ENCODE peak calls at places on chromosomes 13 and 19, in seven cellular contexts. F, S, R, G, B, K and M are unnamed samples.
A peak's percentile ranks its signal among the peaks of the same experiment; 100 is the strongest.

GRCh38 chr13:50512602-50513527 is 330.6 kb downstream of the DLEU7 start:
- DNase-seq in B (peak; percentile 33), R (no peak), F (peak; percentile 64), S (peak; percentile 54), G (peak; percentile 60), K (no peak), M (peak; percentile 69)

GRCh38 chr19:10677796-10678195 is 23.4 kb upstream of the QTRT1 start:
- DNase-seq in S (no peak), R (no peak), G (no peak), B (no peak), K (no peak), F (no peak), M (no peak)

GRCh38 chr13:87376081-87376480 is 295.1 kb upstream of the SLITRK5 start:
- DNase-seq in K (no peak), G (no peak), S (no peak), F (no peak), B (no peak), R (no peak), M (no peak)

GRCh38 chr13:22773475-22773874 is 407.3 kb upstream of the SGCG start:
- DNase-seq in F (no peak), S (no peak), K (no peak), G (no peak), B (no peak), R (no peak), M (no peak)

GRCh38 chr13:79307866-79308298 is 98.2 kb downstream of the RBM26 start:
- DNase-seq in F (no peak), K (no peak), S (no peak), B (no peak), R (no peak), G (no peak), M (no peak)

GRCh38 chr13:51815848-51816247 is 11.9 kb upstream of the DHRS12 start:
- DNase-seq in F (no peak), S (no peak), K (no peak), G (no peak), R (no peak), B (no peak), M (no peak)

GRCh38 chr19:7921302-7921954 is 1.3 kb downstream of the SNAPC2 start:
- DNase-seq in K (no peak), S (no peak), B (no peak), G (no peak), R (no peak), F (no peak), M (no peak)

GRCh38 chr13:28067526-28067925 is 32.9 kb downstream of the FLT3 start:
- DNase-seq in R (no peak), G (no peak), F (no peak), S (no peak), K (no peak), B (no peak), M (no peak)

GRCh38 chr19:23403581-23404324 is 8.5 kb upstream of the ZNF91 start:
- DNase-seq in R (no peak), S (no peak), B (no peak), G (no peak), K (no peak), F (no peak), M (no peak)

GRCh38 chr19:48095637-48096175 is 14.9 kb downstream of the PLA2G4C start:
- DNase-seq in K (no peak), B (no peak), F (no peak), S (no peak), R (no peak), G (no peak), M (no peak)

GRCh38 chr13:35367586-35367985 is 108.9 kb downstream of the MAB21L1 start:
- DNase-seq in K (no peak), G (no peak), S (no peak), F (no peak), R (no peak), B (no peak), M (no peak)

GRCh38 chr13:99909097-99909835 is 62.3 kb downstream of the ZIC5 start:
- DNase-seq in B (no peak), K (no peak), S (no peak), G (no peak), R (no peak), F (no peak), M (no peak)

GRCh38 chr19:4972509-4973230 is 3.8 kb downstream of the KDM4B start:
- DNase-seq in G (no peak), K (no peak), S (no peak), F (no peak), B (no peak), R (no peak), M (no peak)

GRCh38 chr13:74067818-74068217 is 66.4 kb downstream of the KLF12 start:
- DNase-seq in S (no peak), G (no peak), K (no peak), R (no peak), F (no peak), B (no peak), M (no peak)

GRCh38 chr13:106475852-106476251 is 59.6 kb downstream of the EFNB2 start:
- DNase-seq in G (no peak), S (no peak), F (no peak), R (no peak), B (no peak), K (no peak), M (no peak)

GRCh38 chr19:33444993-33445751 is 71.7 kb downstream of the CEBPG start:
- DNase-seq in F (no peak), S (no peak), B (no peak), G (no peak), R (no peak), K (no peak), M (no peak)

GRCh38 chr13:65966991-65967451 is 1263.1 kb downstream of the PCDH9 start:
- DNase-seq in B (no peak), K (peak; percentile 10), F (no peak), G (no peak), R (no peak), S (no peak), M (no peak)

GRCh38 chr13:73767191-73767741 is 366.9 kb downstream of the KLF12 start:
- DNase-seq in F (no peak), R (no peak), B (no peak), G (no peak), S (no peak), K (no peak), M (no peak)

GRCh38 chr13:37595162-37595561 is 3.4 kb downstream of the POSTN start:
- DNase-seq in B (no peak), G (no peak), F (no peak), S (no peak), R (no peak), K (no peak), M (no peak)

GRCh38 chr19:610801-611505 is 21.3 kb downstream of the HCN2 start:
- DNase-seq in B (peak; percentile 74), S (peak; percentile 41), F (peak; percentile 57), G (peak; percentile 75), K (no peak), R (no peak), M (peak; percentile 88)

GRCh38 chr19:14198384-14199376 is 7.3 kb downstream of the ADGRL1 start:
- DNase-seq in S (no peak), F (no peak), K (no peak), B (no peak), R (no peak), G (no peak), M (no peak)

GRCh38 chr13:99501952-99502310 is 659 bp downstream of the TM9SF2 start:
- DNase-seq in F (no peak), R (no peak), G (peak; percentile 57), K (no peak), B (no peak), S (no peak), M (peak; percentile 46)

GRCh38 chr19:10450191-10450852 is 30.0 kb downstream of the PDE4A start:
- DNase-seq in F (no peak), K (no peak), S (no peak), G (no peak), R (no peak), B (no peak), M (no peak)

GRCh38 chr19:3387645-3388589 is 21.5 kb downstream of the NFIC start:
- DNase-seq in R (no peak), F (no peak), G (no peak), S (peak; percentile 80), K (peak; percentile 44), B (no peak), M (no peak)

GRCh38 chr19:29666634-29667389 is 1.6 kb downstream of the PLEKHF1 start:
- DNase-seq in B (no peak), F (no peak), R (no peak), S (peak; percentile 87), K (no peak), G (peak; percentile 38), M (peak; percentile 56)

GRCh38 chr19:46962030-46962570 is 57.5 kb upstream of the NPAS1 start:
- DNase-seq in K (no peak), R (no peak), B (no peak), G (no peak), S (no peak), F (no peak), M (no peak)

GRCh38 chr13:87754097-87754496 is 82.9 kb downstream of the SLITRK5 start:
- DNase-seq in R (no peak), K (no peak), G (no peak), B (no peak), S (no peak), F (no peak), M (no peak)